ENCODE peak calls at places on chromosomes 5 and 9, in ten cellular contexts. K is colonic mucosa, X is dorsolateral prefrontal cortex, J is IMR-90, P is sigmoid colon, E is astrocyte, B is tibial artery, A is GM23248, M is OCI-LY7, F is esophagus squamous epithelium. V is an unnamed sample.

GRCh38 chr5:169350016-169350415 is 49.1 kb upstream of the SLIT3 start:
- DNase-seq in K (no peak), X (no peak), J (peak; percentile 53), P (no peak), E (peak; percentile 92), B (no peak), A (peak; percentile 88), M (no peak), F (no peak), V (peak; percentile 26)

GRCh38 chr9:124110307-124110915 is 98.8 kb downstream of the LHX2 start:
- DNase-seq in K (peak; percentile 67), X (no peak), J (peak; percentile 59), P (no peak), E (peak; percentile 51), B (no peak), A (peak; percentile 81), M (peak; percentile 54), F (no peak), V (peak; percentile 74)

GRCh38 chr5:121503111-121503840 is 348.4 kb upstream of the FTMT start:
- DNase-seq in K (peak; percentile 22), X (peak; percentile 15), J (no peak), P (no peak), E (no peak), B (no peak), A (peak; percentile 3), M (peak; percentile 8), F (no peak), V (peak; percentile 2)

GRCh38 chr5:143025971-143026370 is 255.8 kb downstream of the ARHGAP26 start:
- DNase-seq in K (no peak), X (no peak), J (peak; percentile 67), P (no peak), E (peak; percentile 43), B (no peak), A (no peak), M (no peak), F (no peak), V (no peak)

GRCh38 chr9:36731576-36731975 is 158.9 kb downstream of the MELK start:
- DNase-seq in K (no peak), X (no peak), J (peak; percentile 74), P (no peak), E (peak; percentile 10), B (no peak), A (peak; percentile 9), M (peak; percentile 69), F (no peak), V (no peak)

GRCh38 chr5:74122175-74122574 is 496.2 kb downstream of the ARHGEF28 start:
- DNase-seq in K (no peak), X (no peak), J (no peak), P (no peak), E (no peak), B (no peak), A (no peak), M (no peak), F (no peak), V (no peak)

GRCh38 chr5:159099049-159099760 is 511 bp downstream of the EBF1 start:
- DNase-seq in K (peak; percentile 27), X (no peak), J (peak; percentile 63), P (no peak), E (peak; percentile 57), B (no peak), A (peak; percentile 86), M (peak; percentile 90), F (no peak), V (peak; percentile 68)

GRCh38 chr5:73454379-73455036 is 5.9 kb upstream of the FOXD1 start:
- DNase-seq in K (peak; percentile 69), X (no peak), J (peak; percentile 62), P (no peak), E (no peak), B (no peak), A (peak; percentile 78), M (peak; percentile 58), F (no peak), V (peak; percentile 71)

GRCh38 chr9:2729003-2729402 is 11.7 kb downstream of the KCNV2 start:
- DNase-seq in K (no peak), X (no peak), J (peak; percentile 72), P (no peak), E (peak; percentile 32), B (no peak), A (peak; percentile 69), M (no peak), F (no peak), V (peak; percentile 43)

GRCh38 chr5:61942462-61943049 is 363.4 kb upstream of the KIF2A start:
- DNase-seq in K (no peak), X (no peak), J (no peak), P (no peak), E (no peak), B (no peak), A (no peak), M (no peak), F (no peak), V (no peak)

GRCh38 chr9:84121991-84122523 is 141.5 kb downstream of the RMI1 start:
- DNase-seq in K (no peak), X (no peak), J (peak; percentile 65), P (no peak), E (peak; percentile 77), B (no peak), A (no peak), M (no peak), F (no peak), V (peak; percentile 42)

GRCh38 chr5:52702877-52703276 is 84.8 kb upstream of the ITGA1 start:
- DNase-seq in K (no peak), X (no peak), J (no peak), P (no peak), E (no peak), B (no peak), A (peak; percentile 40), M (no peak), F (no peak), V (peak; percentile 47)

DNA sequence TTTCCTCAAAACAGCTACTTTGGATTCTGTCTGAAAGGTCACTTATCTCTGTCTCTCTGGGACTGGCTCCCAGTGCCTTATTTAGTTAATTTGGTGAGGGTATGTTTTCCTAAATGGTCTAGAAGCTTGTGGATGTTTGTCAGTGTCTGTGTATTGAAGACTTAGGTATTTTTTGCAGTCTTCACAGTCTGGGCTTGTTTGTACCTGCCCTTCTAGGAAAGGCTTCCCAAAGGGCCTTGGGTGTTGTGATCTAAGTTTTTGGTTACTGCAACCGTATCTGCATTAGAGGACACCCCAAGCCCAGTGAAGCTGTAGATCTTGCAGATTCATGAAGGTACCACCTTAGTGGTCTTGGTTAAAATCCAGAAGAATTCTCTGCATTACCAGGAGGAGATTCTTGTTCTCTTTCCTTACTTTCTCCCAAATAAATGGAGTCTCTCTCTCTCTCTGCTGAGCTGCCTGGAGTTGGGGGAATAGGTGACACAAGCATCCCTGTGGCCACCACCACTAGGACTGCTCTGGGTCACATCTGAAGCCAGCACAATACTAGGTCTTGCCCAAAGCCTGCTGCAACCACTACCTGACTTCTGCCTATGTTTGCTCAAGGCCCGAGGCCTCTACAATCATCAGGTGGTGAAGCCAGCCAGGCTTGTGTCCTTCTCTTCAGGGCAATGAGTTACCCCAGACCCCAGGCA is 17.8 kb upstream of the CCNB1 start:
- DNase-seq in K (no peak), X (no peak), J (no peak), P (no peak), E (no peak), B (no peak), A (no peak), M (no peak), F (no peak), V (no peak)
- H3K4me3 ChIP-seq in K (no peak overlapping the region), X (no peak overlapping the region), J (no peak overlapping the region), P (no peak overlapping the region), E (no peak overlapping the region), B (no peak overlapping the region), A (no peak overlapping the region), M (no peak overlapping the region), F (no peak overlapping the region), V (no peak overlapping the region)

DNA sequence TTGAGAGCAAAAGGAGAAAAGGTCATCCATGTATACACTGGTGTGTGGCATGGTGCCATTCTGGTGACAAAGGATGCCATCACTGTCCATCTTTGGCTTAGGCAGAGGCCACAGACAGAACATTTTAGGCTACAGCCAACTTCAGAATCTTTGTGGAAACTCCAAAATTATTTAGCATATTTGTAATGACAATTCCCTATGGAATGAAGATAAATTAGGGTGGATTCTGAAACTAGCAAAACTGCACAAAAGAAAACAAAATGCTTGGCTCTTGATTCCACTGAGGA is 92.5 kb downstream of the FBXW11 start:
- DNase-seq in K (no peak), X (no peak), J (peak; percentile 21), P (no peak), E (no peak), B (no peak), A (peak; percentile 46), M (no peak), F (no peak), V (no peak)
- H3K4me3 ChIP-seq in K (no peak overlapping the region), X (no peak overlapping the region), J (no peak overlapping the region), P (no peak overlapping the region), E (no peak overlapping the region), B (no peak overlapping the region), A (no peak overlapping the region), M (no peak overlapping the region), F (no peak overlapping the region), V (no peak overlapping the region)

DNA sequence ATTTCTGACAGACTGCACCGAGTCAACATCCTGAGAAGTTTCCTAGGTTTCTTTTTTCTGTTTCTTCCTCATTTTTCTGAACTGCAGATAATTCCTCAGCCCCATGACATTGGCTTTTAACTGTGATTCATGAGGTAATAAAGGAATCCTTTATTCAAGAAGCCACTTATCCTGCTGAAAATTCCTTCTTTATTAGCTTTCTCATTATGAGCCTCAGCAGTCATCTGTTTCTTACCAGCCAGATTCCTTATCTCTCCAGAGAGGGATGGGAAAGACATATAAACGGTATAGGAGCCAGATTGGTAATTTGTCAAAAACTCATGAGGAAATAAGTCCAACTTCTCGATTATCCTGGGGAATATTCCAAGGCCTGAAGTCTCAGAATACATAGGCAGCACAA is 465.3 kb downstream of the ICE1 start:
- DNase-seq in K (no peak), X (no peak), J (no peak), P (no peak), E (no peak), B (no peak), A (no peak), M (no peak), F (no peak), V (no peak)
- H3K4me3 ChIP-seq in K (no peak overlapping the region), X (no peak overlapping the region), J (no peak overlapping the region), P (no peak overlapping the region), E (no peak overlapping the region), B (no peak overlapping the region), A (no peak overlapping the region), M (no peak overlapping the region), F (no peak overlapping the region), V (no peak overlapping the region)

GRCh38 chr5:150159741-150160179 is 4.1 kb upstream of the PDGFRB start:
- DNase-seq in K (no peak), X (no peak), J (peak; percentile 87), P (no peak), E (peak; percentile 56), B (peak; percentile 88), A (peak; percentile 89), M (peak; percentile 38), F (no peak), V (peak; percentile 83)

GRCh38 chr5:150160448-150161069 is 4.9 kb upstream of the PDGFRB start:
- DNase-seq in K (no peak), X (no peak), J (no peak), P (no peak), E (no peak), B (no peak), A (peak; percentile 47), M (no peak), F (no peak), V (no peak)

GRCh38 chr5:150163035-150163434 is 3.5 kb upstream of the CDX1 start:
- DNase-seq in K (no peak), X (no peak), J (no peak), P (no peak), E (no peak), B (no peak), A (no peak), M (no peak), F (no peak), V (no peak)

GRCh38 chr5:150162142-150162513 is 4.5 kb upstream of the CDX1 start:
- DNase-seq in K (peak; percentile 92), X (no peak), J (no peak), P (no peak), E (no peak), B (no peak), A (no peak), M (no peak), F (no peak), V (no peak)

GRCh38 chr5:150161242-150162141 is 5.1 kb upstream of the CDX1 start:
- DNase-seq in K (peak; percentile 98), X (peak; percentile 77), J (peak; percentile 65), P (peak; percentile 89), E (no peak), B (peak; percentile 94), A (peak; percentile 80), M (peak; percentile 69), F (no peak), V (peak; percentile 83)
- H3K4me3 ChIP-seq in K (no peak overlapping the region), X (no peak overlapping the region), J (no peak overlapping the region), P (no peak overlapping the region), E (no peak overlapping the region), B (no peak overlapping the region), A (no peak overlapping the region), M (no peak overlapping the region), F (no peak overlapping the region), V (no peak overlapping the region)